ENCODE peak calls at places on chromosomes 5 and 9, in eight cellular contexts. One of them, this sample, is unnamed.

GRCh38 chr5:989961-990530 is 18.6 kb upstream of the NKD2 start:
- DNase-seq in HepG2: no peak
- DNase-seq in transverse colon: peak; percentile 43
- DNase-seq in H7: peak; percentile 89
- DNase-seq in GM18507: no peak
- DNase-seq in T-helper 1 cell: no peak
- DNase-seq in cardiac muscle cell: peak; percentile 57
- DNase-seq in aorta: peak; percentile 86
- DNase-seq in this sample: peak; percentile 59

GRCh38 chr5:40166757-40167156 is 513.0 kb upstream of the PTGER4 start:
- DNase-seq in GM18507: no peak
- DNase-seq in H7: no peak
- DNase-seq in aorta: no peak
- DNase-seq in T-helper 1 cell: no peak
- DNase-seq in cardiac muscle cell: no peak
- DNase-seq in transverse colon: no peak
- DNase-seq in HepG2: no peak
- DNase-seq in this sample: no peak

GRCh38 chr5:1276930-1277329 is 17.9 kb downstream of the TERT start:
- DNase-seq in HepG2: no peak
- DNase-seq in aorta: no peak
- DNase-seq in GM18507: no peak
- DNase-seq in T-helper 1 cell: no peak
- DNase-seq in H7: peak; percentile 70
- DNase-seq in transverse colon: no peak
- DNase-seq in cardiac muscle cell: no peak
- DNase-seq in this sample: no peak

GRCh38 chr9:124280176-124280691 is 22.5 kb downstream of the NEK6 start:
- DNase-seq in transverse colon: no peak
- DNase-seq in aorta: peak; percentile 87
- DNase-seq in HepG2: no peak
- DNase-seq in GM18507: no peak
- DNase-seq in cardiac muscle cell: peak; percentile 93
- DNase-seq in H7: no peak
- DNase-seq in T-helper 1 cell: no peak
- DNase-seq in this sample: no peak

GRCh38 chr5:127599321-127599720 is 49.6 kb upstream of the CTXN3 start:
- DNase-seq in transverse colon: no peak
- DNase-seq in aorta: no peak
- DNase-seq in H7: no peak
- DNase-seq in T-helper 1 cell: no peak
- DNase-seq in GM18507: no peak
- DNase-seq in HepG2: no peak
- DNase-seq in cardiac muscle cell: no peak
- DNase-seq in this sample: no peak

GRCh38 chr9:98790601-98791146 is 5.7 kb downstream of the ANKS6 start:
- DNase-seq in GM18507: no peak
- DNase-seq in transverse colon: no peak
- DNase-seq in HepG2: no peak
- DNase-seq in aorta: no peak
- DNase-seq in cardiac muscle cell: no peak
- DNase-seq in H7: no peak
- DNase-seq in T-helper 1 cell: no peak
- DNase-seq in this sample: no peak

GRCh38 chr5:173628501-173628900 is 12.1 kb upstream of the BOD1 start:
- DNase-seq in aorta: no peak
- DNase-seq in H7: no peak
- DNase-seq in cardiac muscle cell: no peak
- DNase-seq in HepG2: no peak
- DNase-seq in T-helper 1 cell: no peak
- DNase-seq in transverse colon: no peak
- DNase-seq in GM18507: no peak
- DNase-seq in this sample: no peak

GRCh38 chr9:36976371-36977030 is 57.6 kb downstream of the PAX5 start:
- DNase-seq in T-helper 1 cell: no peak
- DNase-seq in HepG2: no peak
- DNase-seq in aorta: peak; percentile 12
- DNase-seq in GM18507: no peak
- DNase-seq in transverse colon: no peak
- DNase-seq in H7: no peak
- DNase-seq in cardiac muscle cell: no peak
- DNase-seq in this sample: no peak

GRCh38 chr5:125043781-125044391 is 297.4 kb upstream of the ZNF608 start:
- DNase-seq in transverse colon: peak; percentile 23
- DNase-seq in HepG2: no peak
- DNase-seq in GM18507: no peak
- DNase-seq in T-helper 1 cell: no peak
- DNase-seq in H7: no peak
- DNase-seq in aorta: no peak
- DNase-seq in cardiac muscle cell: peak; percentile 70
- DNase-seq in this sample: no peak

GRCh38 chr5:1048162-1048721 is 39.6 kb downstream of the NKD2 start:
- DNase-seq in T-helper 1 cell: no peak
- DNase-seq in aorta: no peak
- DNase-seq in H7: no peak
- DNase-seq in transverse colon: no peak
- DNase-seq in cardiac muscle cell: no peak
- DNase-seq in GM18507: no peak
- DNase-seq in HepG2: no peak
- DNase-seq in this sample: no peak

GRCh38 chr5:81397169-81397568 is 3.2 kb upstream of the ACOT12 start:
- DNase-seq in H7: no peak
- DNase-seq in aorta: no peak
- DNase-seq in cardiac muscle cell: peak; percentile 75
- DNase-seq in HepG2: no peak
- DNase-seq in GM18507: no peak
- DNase-seq in T-helper 1 cell: no peak
- DNase-seq in transverse colon: no peak
- DNase-seq in this sample: no peak

GRCh38 chr9:124482431-124483031 is 24.7 kb downstream of the NR5A1 start:
- DNase-seq in aorta: no peak
- DNase-seq in cardiac muscle cell: no peak
- DNase-seq in transverse colon: no peak
- DNase-seq in GM18507: no peak
- DNase-seq in HepG2: no peak
- DNase-seq in T-helper 1 cell: no peak
- DNase-seq in H7: peak; percentile 97
- DNase-seq in this sample: no peak

GRCh38 chr5:55306641-55307382 is 682 bp downstream of the DHX29 start:
- DNase-seq in aorta: no peak
- DNase-seq in transverse colon: no peak
- DNase-seq in HepG2: peak; percentile 27
- DNase-seq in T-helper 1 cell: no peak
- DNase-seq in GM18507: no peak
- DNase-seq in H7: no peak
- DNase-seq in cardiac muscle cell: no peak
- DNase-seq in this sample: no peak

GRCh38 chr5:138985256-138985655 is 110.1 kb upstream of the LRRTM2 start:
- DNase-seq in transverse colon: no peak
- DNase-seq in GM18507: no peak
- DNase-seq in HepG2: peak; percentile 21
- DNase-seq in aorta: no peak
- DNase-seq in cardiac muscle cell: peak; percentile 11
- DNase-seq in H7: no peak
- DNase-seq in T-helper 1 cell: no peak
- DNase-seq in this sample: no peak

GRCh38 chr5:10283927-10284635 is 23.6 kb downstream of the CMBL start:
- DNase-seq in GM18507: peak; percentile 79
- DNase-seq in T-helper 1 cell: peak; percentile 60
- DNase-seq in H7: peak; percentile 90
- DNase-seq in cardiac muscle cell: peak; percentile 84
- DNase-seq in aorta: peak; percentile 87
- DNase-seq in HepG2: peak; percentile 55
- DNase-seq in transverse colon: peak; percentile 90
- DNase-seq in this sample: peak; percentile 92

GRCh38 chr5:59479084-59479483 is 414.4 kb downstream of the PDE4D start:
- DNase-seq in transverse colon: no peak
- DNase-seq in H7: no peak
- DNase-seq in HepG2: no peak
- DNase-seq in GM18507: no peak
- DNase-seq in aorta: no peak
- DNase-seq in T-helper 1 cell: no peak
- DNase-seq in cardiac muscle cell: no peak
- DNase-seq in this sample: no peak

GRCh38 chr5:159038907-159039306 is 60.8 kb downstream of the EBF1 start:
- DNase-seq in T-helper 1 cell: no peak
- DNase-seq in aorta: peak; percentile 52
- DNase-seq in transverse colon: no peak
- DNase-seq in cardiac muscle cell: peak; percentile 85
- DNase-seq in H7: no peak
- DNase-seq in GM18507: no peak
- DNase-seq in HepG2: no peak
- DNase-seq in this sample: no peak

GRCh38 chr5:155587458-155587857 is 573.9 kb downstream of the KIF4B start:
- DNase-seq in GM18507: no peak
- DNase-seq in aorta: no peak
- DNase-seq in H7: no peak
- DNase-seq in T-helper 1 cell: no peak
- DNase-seq in HepG2: no peak
- DNase-seq in transverse colon: no peak
- DNase-seq in cardiac muscle cell: no peak
- DNase-seq in this sample: no peak

GRCh38 chr5:176407456-176408244 is 8.7 kb downstream of the CLTB start:
- DNase-seq in aorta: no peak
- DNase-seq in T-helper 1 cell: no peak
- DNase-seq in H7: peak; percentile 8
- DNase-seq in GM18507: no peak
- DNase-seq in transverse colon: no peak
- DNase-seq in HepG2: no peak
- DNase-seq in cardiac muscle cell: no peak
- DNase-seq in this sample: no peak

GRCh38 chr9:136764301-136764891 is at the start of gene LCN15:
- DNase-seq in H7: no peak
- DNase-seq in aorta: peak; percentile 45
- DNase-seq in T-helper 1 cell: no peak
- DNase-seq in transverse colon: no peak
- DNase-seq in HepG2: no peak
- DNase-seq in cardiac muscle cell: no peak
- DNase-seq in GM18507: no peak
- DNase-seq in this sample: no peak

GRCh38 chr9:132201780-132202703 is 40.2 kb downstream of the NTNG2 start:
- DNase-seq in GM18507: no peak
- DNase-seq in HepG2: no peak
- DNase-seq in cardiac muscle cell: no peak
- DNase-seq in transverse colon: no peak
- DNase-seq in H7: peak; percentile 86
- DNase-seq in T-helper 1 cell: no peak
- DNase-seq in aorta: no peak
- DNase-seq in this sample: no peak

GRCh38 chr9:127809562-127810377 is 7.1 kb downstream of the FPGS start:
- DNase-seq in HepG2: no peak
- DNase-seq in aorta: no peak
- DNase-seq in H7: peak; percentile 99
- DNase-seq in transverse colon: peak; percentile 77
- DNase-seq in T-helper 1 cell: no peak
- DNase-seq in cardiac muscle cell: peak; percentile 59
- DNase-seq in GM18507: no peak
- DNase-seq in this sample: peak; percentile 78

GRCh38 chr5:79235222-79235577 is 731 bp upstream of the JMY start:
- DNase-seq in H7: no peak
- DNase-seq in cardiac muscle cell: peak; percentile 58
- DNase-seq in HepG2: peak; percentile 75
- DNase-seq in transverse colon: no peak
- DNase-seq in aorta: no peak
- DNase-seq in T-helper 1 cell: no peak
- DNase-seq in GM18507: no peak
- DNase-seq in this sample: no peak

GRCh38 chr5:124200381-124200780 is 546.1 kb downstream of the ZNF608 start:
- DNase-seq in GM18507: no peak
- DNase-seq in transverse colon: no peak
- DNase-seq in cardiac muscle cell: no peak
- DNase-seq in H7: no peak
- DNase-seq in HepG2: no peak
- DNase-seq in aorta: no peak
- DNase-seq in T-helper 1 cell: no peak
- DNase-seq in this sample: no peak

GRCh38 chr5:171637811-171638210 is 147.8 kb upstream of the SMIM23 start:
- DNase-seq in H7: no peak
- DNase-seq in cardiac muscle cell: no peak
- DNase-seq in aorta: no peak
- DNase-seq in transverse colon: no peak
- DNase-seq in T-helper 1 cell: no peak
- DNase-seq in HepG2: no peak
- DNase-seq in GM18507: no peak
- DNase-seq in this sample: no peak

GRCh38 chr5:120139039-120139438 is 325.1 kb upstream of the PRR16 start:
- DNase-seq in HepG2: peak; percentile 70
- DNase-seq in GM18507: no peak
- DNase-seq in aorta: no peak
- DNase-seq in cardiac muscle cell: peak; percentile 98
- DNase-seq in H7: no peak
- DNase-seq in transverse colon: no peak
- DNase-seq in T-helper 1 cell: no peak
- DNase-seq in this sample: no peak

GRCh38 chr9:10371824-10372223 is 241.0 kb downstream of the PTPRD start:
- DNase-seq in transverse colon: no peak
- DNase-seq in HepG2: no peak
- DNase-seq in H7: no peak
- DNase-seq in aorta: no peak
- DNase-seq in cardiac muscle cell: no peak
- DNase-seq in T-helper 1 cell: no peak
- DNase-seq in GM18507: no peak
- DNase-seq in this sample: no peak

GRCh38 chr5:40033411-40033810 is 608.6 kb upstream of the DAB2 start:
- DNase-seq in aorta: no peak
- DNase-seq in cardiac muscle cell: no peak
- DNase-seq in HepG2: no peak
- DNase-seq in GM18507: no peak
- DNase-seq in transverse colon: peak; percentile 13
- DNase-seq in H7: no peak
- DNase-seq in T-helper 1 cell: no peak
- DNase-seq in this sample: no peak

GRCh38 chr5:124692324-124692723 is 54.1 kb downstream of the ZNF608 start:
- DNase-seq in GM18507: no peak
- DNase-seq in aorta: no peak
- DNase-seq in cardiac muscle cell: peak; percentile 69
- DNase-seq in H7: no peak
- DNase-seq in transverse colon: no peak
- DNase-seq in T-helper 1 cell: no peak
- DNase-seq in HepG2: no peak
- DNase-seq in this sample: no peak

This sample was measured in colonic mucosa.